ENCODE peak calls at places on chromosomes 16 and 17, in five cellular contexts. I is CD8-positive, alpha-beta memory T cell; H is tibial nerve; G is A673; M is kidney. D is an unnamed sample.

GRCh38 chr17:65314212-65314611 is 177.0 kb downstream of the RGS9 start:
- DNase-seq in H (no peak), M (no peak), G (no peak), I (no peak), D (no peak)

GRCh38 chr17:8965394-8966168 is at the start of gene PIK3R5:
- DNase-seq in M (peak), I (peak), H (no peak), G (no peak), D (peak)

GRCh38 chr16:70160388-70160787 is 13.2 kb upstream of the CLEC18C start:
- DNase-seq in I (no peak), H (no peak), M (no peak), G (no peak), D (no peak)

GRCh38 chr17:29433551-29433950 is 43.4 kb downstream of the TAOK1 start:
- DNase-seq in H (no peak), M (no peak), G (peak), I (no peak), D (no peak)

GRCh38 chr16:75096730-75097129 is 19.9 kb downstream of the LDHD start:
- DNase-seq in G (no peak), H (no peak), M (no peak), I (no peak), D (peak)

GRCh38 chr17:16488572-16488997 is 3.4 kb downstream of the LRRC75A start:
- DNase-seq in H (no peak), G (no peak), M (no peak), I (no peak), D (no peak)

GRCh38 chr16:57781741-57782606 is 20.3 kb downstream of the KIFC3 start:
- DNase-seq in I (no peak), M (peak), H (no peak), G (no peak), D (no peak)

GRCh38 chr16:77898671-77899211 is 110.4 kb downstream of the VAT1L start:
- DNase-seq in I (no peak), G (no peak), M (no peak), H (no peak), D (no peak)

GRCh38 chr16:17775061-17775460 is 304.3 kb upstream of the XYLT1 start:
- DNase-seq in M (no peak), G (no peak), I (no peak), H (no peak), D (no peak)

GRCh38 chr17:45680360-45680759 is 103.8 kb upstream of the CRHR1 start:
- DNase-seq in M (no peak), G (no peak), I (no peak), H (no peak), D (no peak)

GRCh38 chr16:11677451-11677951 is 9.2 kb downstream of the SNN start:
- DNase-seq in H (no peak), G (no peak), I (peak), M (peak), D (no peak)

GRCh38 chr17:28818705-28819295 is 23.8 kb downstream of the FAM222B start:
- DNase-seq in H (no peak), I (no peak), G (no peak), M (no peak), D (no peak)

GRCh38 chr17:731943-732787 is at the start of gene TLCD3A:
- DNase-seq in M (peak), G (peak), I (peak), H (peak), D (peak)

GRCh38 chr16:24125199-24125598 is 130.9 kb upstream of the CACNG3 start:
- DNase-seq in H (no peak), G (no peak), M (no peak), I (no peak), D (peak)

GRCh38 chr16:47779201-47780016 is 318.3 kb downstream of the PHKB start:
- DNase-seq in I (no peak), G (peak), H (no peak), M (peak), D (no peak)

GRCh38 chr16:30095166-30096078 is 591 bp downstream of the YPEL3 start:
- DNase-seq in M (no peak), H (no peak), I (no peak), G (no peak), D (peak)

GRCh38 chr16:57634171-57634570 is 5.7 kb downstream of the ADGRG1 start:
- DNase-seq in I (no peak), H (no peak), M (no peak), G (no peak), D (no peak)

GRCh38 chr16:7351572-7351971 is 18.9 kb downstream of the RBFOX1 start:
- DNase-seq in G (no peak), H (no peak), I (no peak), M (no peak), D (no peak)

GRCh38 chr17:8393470-8394231 is 4.0 kb downstream of the RNF222 start:
- DNase-seq in G (no peak), M (no peak), H (no peak), I (peak), D (no peak)

GRCh38 chr17:73594025-73594424 is 50.2 kb downstream of the SDK2 start:
- DNase-seq in H (no peak), M (no peak), G (no peak), I (no peak), D (no peak)

GRCh38 chr16:74607967-74608356 is 1.0 kb upstream of the GLG1 start:
- DNase-seq in H (no peak), I (no peak), G (peak), M (no peak), D (no peak)

GRCh38 chr17:67046398-67046797 is 2.0 kb downstream of the CACNG1 start:
- DNase-seq in H (no peak), M (peak), G (no peak), I (peak), D (no peak)

GRCh38 chr17:65268832-65269231 is 131.7 kb downstream of the RGS9 start:
- DNase-seq in I (no peak), M (no peak), G (no peak), H (no peak), D (no peak)

GRCh38 chr16:51524555-51525373 is 373.7 kb upstream of the SALL1 start:
- DNase-seq in M (no peak), I (no peak), G (peak), H (no peak), D (no peak)

GRCh38 chr17:47367257-47367656 is 43.5 kb downstream of the EFCAB13 start:
- DNase-seq in G (no peak), I (no peak), M (no peak), H (no peak), D (no peak)

GRCh38 chr17:49390548-49391324 is 23.9 kb downstream of the PHB1 start:
- DNase-seq in M (no peak), I (no peak), G (no peak), H (no peak), D (no peak)

GRCh38 chr16:1691956-1692355 is 13.9 kb downstream of the JPT2 start:
- DNase-seq in M (peak), H (no peak), G (peak), I (no peak), D (no peak)

GRCh38 chr17:83074696-83075223 is 4.6 kb upstream of the METRNL start:
- DNase-seq in H (no peak), G (no peak), M (peak), I (no peak), D (no peak)

GRCh38 chr17:19262650-19263620 is 25.8 kb downstream of the EPN2 start:
- DNase-seq in I (no peak), H (no peak), G (peak), M (no peak), D (no peak)

GRCh38 chr17:29619251-29619650 is 3.5 kb downstream of the CORO6 start:
- DNase-seq in G (peak), I (no peak), M (no peak), H (no peak), D (peak)

GRCh38 chr16:4371481-4372314 is at the start of gene VASN:
- DNase-seq in I (peak), M (peak), G (peak), H (peak), D (peak)

GRCh38 chr16:4373356-4373908 is 1.8 kb downstream of the VASN start:
- DNase-seq in H (no peak), M (no peak), G (no peak), I (no peak), D (peak)

GRCh38 chr16:4372315-4372577 is 598 bp downstream of the VASN start:
- DNase-seq in H (no peak), I (no peak), G (no peak), M (no peak), D (no peak)

GRCh38 chr16:4373909-4374742 is 2.5 kb downstream of the VASN start:
- DNase-seq in H (peak), G (peak), I (no peak), M (peak), D (peak)

DNA sequence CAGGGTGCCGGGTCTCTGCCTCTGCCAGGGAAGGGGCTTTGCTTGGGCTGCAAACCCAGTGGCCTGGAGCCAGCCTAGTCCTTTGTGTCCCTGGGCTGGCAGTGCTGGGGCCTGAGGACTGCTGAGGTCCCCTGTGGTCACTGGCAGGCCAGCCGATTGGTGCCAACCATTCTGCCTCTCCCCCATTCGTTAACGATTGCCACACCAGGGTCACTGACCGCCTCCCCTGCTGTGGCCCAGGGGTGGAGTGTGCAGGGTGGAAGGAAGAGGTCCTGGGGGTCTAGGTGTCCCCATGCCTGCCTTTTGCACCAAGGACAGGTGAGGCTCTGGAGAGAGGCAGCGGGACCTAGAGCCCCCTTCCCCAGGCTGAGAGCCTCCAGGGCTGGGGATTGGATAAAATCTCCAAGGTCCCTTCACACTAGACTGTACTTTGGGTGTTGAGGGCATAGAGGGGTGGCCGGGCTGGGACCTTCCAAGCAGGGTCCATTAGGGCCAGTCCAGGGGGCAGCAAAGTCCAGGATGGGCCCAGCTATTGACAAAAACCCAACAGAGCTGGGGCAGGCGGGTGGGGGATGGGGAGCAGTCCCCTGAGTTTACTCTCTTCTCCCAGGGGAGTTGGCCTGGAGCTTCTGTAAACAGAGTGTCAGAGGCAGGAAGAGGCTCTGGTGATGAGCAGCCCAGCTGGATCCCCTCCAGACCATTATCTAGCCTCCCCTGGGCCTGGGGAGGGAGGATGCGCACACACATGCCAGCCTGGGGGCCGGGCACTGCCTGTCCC is 1.1 kb downstream of the VASN start:
- DNase-seq in H (no peak), M (no peak), I (no peak), G (peak), D (peak)
- H3K4me3 ChIP-seq in H (peak), M (peak), I (peak), G (peak), D (peak)

DNA sequence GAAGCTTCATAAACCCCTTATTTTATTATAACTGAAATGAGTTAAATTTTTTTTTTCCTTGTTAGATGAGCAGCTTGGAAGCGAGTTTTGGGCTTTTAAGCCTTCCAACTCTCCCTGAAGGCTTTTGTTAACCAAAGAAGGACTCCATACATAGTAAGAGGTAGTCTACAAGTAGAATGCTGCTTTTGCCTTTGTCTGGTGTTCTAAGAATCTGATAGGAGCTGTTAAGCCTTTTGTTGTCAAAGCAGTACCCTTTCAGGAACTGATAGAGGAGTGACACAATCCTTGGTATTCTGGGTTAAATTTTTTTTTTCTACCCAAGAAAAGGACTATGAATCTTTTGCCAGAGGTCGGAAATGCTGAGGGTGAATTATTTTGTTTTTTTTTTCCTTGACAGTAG is 26.1 kb downstream of the MAP2K4 start:
- DNase-seq in I (no peak), M (no peak), H (no peak), G (no peak), D (peak)
- H3K4me3 ChIP-seq in I (no peak), M (no peak), H (no peak), G (no peak), D (no peak)

DNA sequence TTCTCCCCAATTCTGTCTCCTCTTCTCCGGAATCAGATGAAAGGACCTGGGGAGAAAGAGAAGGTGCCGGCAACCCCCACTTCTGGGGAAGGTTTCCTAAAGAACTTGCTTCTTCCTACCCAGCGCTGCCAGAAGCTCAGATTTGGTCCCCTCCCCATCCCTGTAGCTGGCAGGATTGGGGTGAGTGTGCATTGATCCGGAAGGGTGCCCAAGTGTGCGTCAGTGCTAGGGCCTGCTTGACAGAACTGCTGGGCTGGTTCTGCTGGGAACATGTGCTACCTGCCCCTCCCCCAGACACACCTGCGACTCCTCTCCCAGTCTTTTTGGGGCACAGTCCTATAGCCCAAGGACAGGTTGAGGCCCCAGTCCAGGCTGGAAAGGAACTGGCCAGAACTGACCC is 3.3 kb downstream of the ARL4D start:
- DNase-seq in M (peak), G (no peak), H (no peak), I (no peak), D (no peak)
- H3K4me3 ChIP-seq in M (peak), G (no peak), H (no peak), I (no peak), D (peak)

GRCh38 chr16:86575754-86576557 is 2.4 kb upstream of the FOXL1 start:
- DNase-seq in M (peak), I (no peak), H (peak), G (peak), D (peak)

GRCh38 chr16:86576591-86577313 is 1.6 kb upstream of the FOXL1 start:
- DNase-seq in I (no peak), M (peak), H (no peak), G (no peak), D (peak)

GRCh38 chr16:86574646-86575045 is 3.7 kb upstream of the FOXL1 start:
- DNase-seq in G (no peak), I (no peak), M (no peak), H (no peak), D (no peak)

GRCh38 chr16:86573646-86574508 is 4.5 kb upstream of the FOXL1 start:
- DNase-seq in H (no peak), M (no peak), I (no peak), G (no peak), D (no peak)

GRCh38 chr16:86575095-86575685 is 3.2 kb upstream of the FOXL1 start:
- DNase-seq in G (no peak), M (no peak), I (no peak), H (no peak), D (no peak)
- H3K4me3 ChIP-seq in G (peak), M (no peak), I (no peak), H (no peak), D (peak)

GRCh38 chr16:53041196-53041977 is 11.3 kb downstream of the CHD9NB start:
- DNase-seq in H (peak), M (peak), I (no peak), G (peak), D (no peak)

GRCh38 chr16:53042235-53042645 is 10.5 kb downstream of the CHD9NB start:
- DNase-seq in H (no peak), G (no peak), M (no peak), I (no peak), D (no peak)

GRCh38 chr16:53045554-53046250 is 7.0 kb downstream of the CHD9NB start:
- DNase-seq in M (no peak), H (no peak), G (no peak), I (no peak), D (no peak)

GRCh38 chr16:53043986-53044571 is 8.6 kb downstream of the CHD9NB start:
- DNase-seq in M (peak), H (no peak), I (no peak), G (peak), D (peak)

GRCh38 chr16:53043462-53043861 is 9.2 kb downstream of the CHD9NB start:
- DNase-seq in M (no peak), H (peak), I (no peak), G (no peak), D (no peak)
- H3K4me3 ChIP-seq in M (peak), H (no peak), I (no peak), G (peak), D (peak)

DNA sequence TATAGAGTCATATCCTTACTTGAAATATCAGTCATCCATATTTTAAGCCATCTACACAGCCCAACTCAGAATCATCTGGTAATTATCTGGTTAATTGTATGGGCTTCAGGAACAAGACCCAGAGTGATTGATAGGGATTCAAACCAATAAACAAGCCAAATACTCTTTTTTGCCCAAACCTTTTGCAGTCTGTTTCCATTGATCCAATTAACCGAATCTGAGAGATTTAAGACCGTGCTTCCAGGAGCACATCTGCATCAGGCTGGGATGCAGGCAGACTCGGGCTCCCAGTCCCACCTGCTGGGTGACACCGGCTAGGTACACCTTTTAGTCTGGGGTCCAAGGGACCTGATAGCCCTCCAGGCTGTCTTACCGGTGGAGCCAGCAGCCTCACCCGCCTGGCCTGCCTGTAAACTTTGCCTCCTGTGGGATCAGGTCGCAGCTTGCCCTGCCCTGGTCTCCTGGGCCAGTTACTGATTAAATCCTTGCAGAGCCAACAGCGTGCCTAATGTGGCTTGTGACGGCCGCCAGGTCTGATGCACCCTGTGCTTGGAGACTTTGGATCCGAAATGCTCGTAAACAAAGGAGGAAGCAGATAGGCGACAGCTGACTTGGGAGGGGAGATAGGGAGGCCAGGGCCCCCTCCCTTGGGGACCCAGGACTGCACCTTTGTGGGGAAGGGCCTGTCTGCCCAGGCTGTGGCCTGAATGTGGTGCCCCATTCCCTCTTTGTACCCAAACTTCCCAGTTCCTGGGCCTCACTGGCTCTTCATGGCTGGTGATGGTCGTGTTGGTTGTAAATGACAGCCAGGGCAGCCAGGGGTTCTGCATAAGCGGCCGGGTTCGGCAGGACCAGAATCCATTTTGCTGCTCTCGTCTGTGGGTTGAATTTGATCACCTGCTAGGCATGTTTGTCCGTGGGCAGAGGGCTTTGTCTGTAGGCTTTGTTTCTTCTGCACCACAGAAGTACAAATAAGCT is 3.8 kb downstream of the CMIP start:
- DNase-seq in I (no peak), M (peak), H (no peak), G (no peak), D (no peak)
- H3K4me3 ChIP-seq in I (peak), M (peak), H (no peak), G (no peak), D (no peak)

GRCh38 chr17:75088465-75088895 is 726 bp downstream of the SLC16A5 start:
- DNase-seq in G (no peak), M (no peak), I (no peak), H (no peak), D (no peak)

GRCh38 chr17:75087558-75088453 is at the start of gene SLC16A5:
- DNase-seq in I (peak), H (peak), G (peak), M (peak), D (peak)

GRCh38 chr17:75087182-75087557 is 584 bp upstream of the SLC16A5 start:
- DNase-seq in H (no peak), G (no peak), M (no peak), I (no peak), D (no peak)

GRCh38 chr17:75090871-75091854 is 3.4 kb downstream of the SLC16A5 start:
- DNase-seq in I (no peak), M (peak), G (no peak), H (no peak), D (peak)

GRCh38 chr17:75088902-75089417 is 1.2 kb downstream of the SLC16A5 start:
- DNase-seq in G (no peak), I (no peak), M (no peak), H (no peak), D (peak)
- H3K4me3 ChIP-seq in G (no peak), I (peak), M (peak), H (no peak), D (no peak)

GRCh38 chr17:81418710-81419332 is 23.6 kb downstream of the BAHCC1 start:
- DNase-seq in G (peak), I (no peak), H (no peak), M (no peak), D (no peak)

GRCh38 chr17:81420769-81421462 is 25.7 kb downstream of the BAHCC1 start:
- DNase-seq in H (no peak), I (no peak), G (no peak), M (peak), D (no peak)

GRCh38 chr17:81417879-81418709 is 22.8 kb downstream of the BAHCC1 start:
- DNase-seq in M (no peak), H (no peak), I (no peak), G (no peak), D (no peak)

GRCh38 chr17:81419886-81420768 is 24.9 kb downstream of the BAHCC1 start:
- DNase-seq in I (no peak), G (peak), M (no peak), H (no peak), D (no peak)

GRCh38 chr17:81419333-81419885 is 24.2 kb downstream of the BAHCC1 start:
- DNase-seq in M (peak), I (no peak), G (peak), H (no peak), D (peak)
- H3K4me3 ChIP-seq in M (peak), I (no peak), G (peak), H (peak), D (peak)